ENCODE peak calls at places on chromosomes 11 and 22, in nine cellular contexts. L, A, B, T, Y, K, Z, N and G are unnamed samples.

GRCh38 chr11:9672288-9672916 is 8.5 kb downstream of the SWAP70 start:
- DNase-seq in K (no peak), Y (no peak), A (no peak), Z (no peak), T (no peak), L (no peak), B (no peak), N (no peak), G (no peak)

GRCh38 chr11:213111-213510 is 5.6 kb downstream of the RIC8A start:
- DNase-seq in Z (no peak), A (no peak), N (no peak), Y (no peak), B (no peak), K (no peak), L (no peak), T (no peak), G (no peak)

GRCh38 chr11:65412271-65413076 is 10.1 kb upstream of the NEAT1 start:
- DNase-seq in A (no peak), T (no peak), L (no peak), N (no peak), Y (peak), B (no peak), K (no peak), Z (no peak), G (no peak)

GRCh38 chr22:50672471-50673230 is at the start of gene SHANK3:
- DNase-seq in Y (no peak), K (no peak), Z (peak), T (peak), B (peak), A (no peak), L (no peak), N (no peak), G (no peak)

GRCh38 chr11:46889689-46890475 is 28.5 kb downstream of the LRP4 start:
- DNase-seq in N (peak), Z (peak), B (peak), Y (peak), L (peak), A (peak), T (peak), K (peak), G (peak)

GRCh38 chr22:49756656-49757055 is 71.0 kb downstream of the BRD1 start:
- DNase-seq in T (no peak), N (no peak), A (no peak), K (no peak), Z (no peak), B (no peak), L (no peak), Y (no peak), G (no peak)

GRCh38 chr11:116461789-116462188 is 311.0 kb downstream of the BUD13 start:
- DNase-seq in T (no peak), B (no peak), Z (no peak), N (no peak), A (no peak), L (no peak), Y (no peak), K (no peak), G (no peak)

GRCh38 chr11:82858133-82858532 is 42.1 kb downstream of the PRCP start:
- DNase-seq in T (no peak), N (no peak), Y (no peak), K (no peak), Z (no peak), L (no peak), A (no peak), B (no peak), G (no peak)

GRCh38 chr11:33268945-33269567 is 11.9 kb downstream of the HIPK3 start:
- DNase-seq in T (no peak), Z (no peak), L (no peak), B (no peak), K (no peak), Y (no peak), A (no peak), N (no peak), G (no peak)

GRCh38 chr11:90241414-90241813 is 18.6 kb upstream of the CHORDC1 start:
- DNase-seq in Z (no peak), Y (no peak), N (no peak), A (no peak), T (no peak), K (no peak), L (no peak), B (no peak), G (no peak)

GRCh38 chr11:76918941-76919386 is 58.2 kb downstream of the ACER3 start:
- DNase-seq in A (peak), Y (no peak), L (no peak), T (peak), N (peak), B (peak), Z (no peak), K (no peak), G (no peak)

GRCh38 chr11:10302744-10303557 is 1.9 kb upstream of the ADM start:
- DNase-seq in T (peak), Z (peak), K (peak), B (peak), Y (peak), N (peak), L (peak), A (no peak), G (peak)

GRCh38 chr22:49156662-49157285 is 670.9 kb downstream of the BRD1 start:
- DNase-seq in Z (no peak), A (no peak), K (no peak), L (no peak), T (no peak), B (no peak), Y (peak), N (peak), G (no peak)

GRCh38 chr11:65471410-65471762 is 27.5 kb upstream of the MALAT1 start:
- DNase-seq in A (peak), K (peak), Z (peak), B (peak), L (no peak), T (peak), N (peak), Y (peak), G (no peak)

GRCh38 chr11:78380615-78381029 is 37.0 kb downstream of the GAB2 start:
- DNase-seq in L (no peak), Z (no peak), N (no peak), T (no peak), Y (no peak), A (no peak), K (no peak), B (no peak), G (no peak)

GRCh38 chr22:50713008-50713385 is 25.0 kb upstream of the ACR start:
- DNase-seq in A (no peak), N (no peak), T (no peak), Z (no peak), B (no peak), Y (no peak), K (no peak), L (no peak), G (no peak)

GRCh38 chr11:70531281-70532065 is 133.1 kb downstream of the CTTN start:
- DNase-seq in A (no peak), L (no peak), B (no peak), T (no peak), K (no peak), Y (no peak), Z (no peak), N (no peak), G (no peak)

GRCh38 chr11:111870522-111870886 is 877 bp downstream of the ALG9 start:
- DNase-seq in K (no peak), A (no peak), N (no peak), L (no peak), B (peak), Z (no peak), T (no peak), Y (no peak), G (no peak)

GRCh38 chr22:36337365-36338130 is 50.2 kb downstream of the MYH9 start:
- DNase-seq in A (no peak), B (no peak), N (no peak), T (no peak), L (no peak), Y (no peak), Z (no peak), K (no peak), G (no peak)

GRCh38 chr11:398826-399225 is 4.8 kb downstream of the PKP3 start:
- DNase-seq in K (no peak), Y (no peak), N (no peak), A (no peak), B (no peak), T (no peak), L (no peak), Z (no peak), G (no peak)

GRCh38 chr22:28075260-28075981 is 156.4 kb upstream of the PITPNB start:
- DNase-seq in K (peak), Z (peak), Y (peak), L (no peak), B (no peak), A (peak), N (peak), T (peak), G (no peak)

GRCh38 chr22:47571616-47572015 is 809.2 kb downstream of the TBC1D22A start:
- DNase-seq in Y (no peak), L (no peak), B (peak), N (no peak), K (no peak), Z (no peak), T (no peak), A (no peak), G (no peak)

GRCh38 chr11:66322732-66323427 is 6.0 kb upstream of the CD248 start:
- DNase-seq in A (no peak), B (no peak), Z (peak), L (no peak), N (no peak), T (no peak), Y (no peak), K (no peak), G (no peak)

GRCh38 chr11:105641433-105641832 is 31.6 kb downstream of the GRIA4 start:
- DNase-seq in T (no peak), Y (no peak), K (no peak), L (no peak), Z (no peak), N (no peak), B (no peak), A (no peak), G (no peak)

GRCh38 chr11:72519220-72519881 is 85.0 kb upstream of the CLPB start:
- DNase-seq in K (no peak), A (no peak), Y (no peak), L (no peak), B (no peak), Z (no peak), T (no peak), N (no peak), G (no peak)

GRCh38 chr22:20575724-20576444 is 68.5 kb downstream of the MED15 start:
- DNase-seq in T (no peak), K (no peak), N (no peak), B (no peak), L (no peak), A (no peak), Z (no peak), Y (no peak), G (no peak)

GRCh38 chr22:20574920-20575353 is 67.5 kb downstream of the MED15 start:
- DNase-seq in Y (no peak), Z (no peak), L (no peak), T (no peak), A (no peak), K (no peak), B (no peak), N (peak), G (no peak)

GRCh38 chr22:20577549-20577975 is 70.2 kb downstream of the MED15 start:
- DNase-seq in Y (no peak), T (no peak), K (no peak), N (peak), L (no peak), B (no peak), A (no peak), Z (no peak), G (no peak)

GRCh38 chr22:20577045-20577444 is 69.6 kb downstream of the MED15 start:
- DNase-seq in N (no peak), Z (no peak), K (no peak), B (no peak), L (no peak), A (no peak), T (no peak), Y (no peak), G (no peak)

GRCh38 chr22:20576445-20576816 is 69.0 kb downstream of the MED15 start:
- DNase-seq in Y (no peak), Z (no peak), B (no peak), N (no peak), A (no peak), L (peak), T (no peak), K (no peak), G (no peak)
- H3K27ac ChIP-seq in Y (no peak), Z (no peak), B (no peak), N (no peak), A (no peak), L (no peak), T (no peak), K (no peak), G (no peak)

GRCh38 chr11:14305649-14306048 is 53.3 kb downstream of the RRAS2 start:
- DNase-seq in K (no peak), L (no peak), N (no peak), B (no peak), T (no peak), Y (no peak), Z (no peak), A (no peak), G (no peak)

GRCh38 chr11:14308114-14308896 is 50.7 kb downstream of the RRAS2 start:
- DNase-seq in A (peak), T (no peak), K (no peak), Y (no peak), B (no peak), Z (no peak), L (no peak), N (no peak), G (no peak)

GRCh38 chr11:14308897-14309387 is 50.0 kb downstream of the RRAS2 start:
- DNase-seq in K (no peak), L (no peak), B (no peak), Z (no peak), T (no peak), Y (no peak), A (no peak), N (no peak), G (no peak)

GRCh38 chr11:14304601-14305000 is 54.4 kb downstream of the RRAS2 start:
- DNase-seq in N (no peak), K (peak), B (no peak), Z (no peak), L (no peak), Y (no peak), A (no peak), T (no peak), G (no peak)

DNA sequence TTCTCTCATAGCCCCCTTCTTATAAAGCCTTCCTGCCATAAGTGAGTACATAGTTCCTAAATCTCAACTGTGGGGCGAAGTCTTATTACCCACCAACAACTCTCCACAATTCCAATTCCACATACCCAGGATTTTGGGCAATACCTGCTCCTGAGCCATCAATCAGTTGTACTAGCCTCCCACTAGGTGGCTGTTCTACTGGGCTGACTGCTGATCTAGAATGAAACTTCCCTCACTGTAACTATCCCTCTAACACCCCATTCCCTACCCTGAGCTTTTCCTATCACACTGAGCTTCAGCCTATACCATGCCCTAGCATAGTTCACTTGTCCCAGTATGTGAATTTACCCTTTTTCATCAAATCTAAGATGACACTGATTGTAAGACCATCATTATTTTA is 52.5 kb downstream of the RRAS2 start:
- DNase-seq in L (no peak), T (no peak), Y (no peak), B (no peak), N (no peak), A (no peak), Z (no peak), K (no peak), G (no peak)
- TF ChIP-seq CTCF in L (no peak), T (no peak), Y (no peak), B (no peak), N (no peak), A (no peak), Z (no peak), K (no peak), G (no peak)

GRCh38 chr11:57321388-57321995 is 3.3 kb downstream of the TNKS1BP1 start:
- DNase-seq in T (no peak), K (no peak), Y (peak), Z (no peak), B (no peak), L (no peak), A (peak), N (peak), G (no peak)
- H3K27ac ChIP-seq in T (peak), K (peak), Y (peak), Z (peak), B (peak), L (peak), A (peak), N (peak), G (no peak)

DNA sequence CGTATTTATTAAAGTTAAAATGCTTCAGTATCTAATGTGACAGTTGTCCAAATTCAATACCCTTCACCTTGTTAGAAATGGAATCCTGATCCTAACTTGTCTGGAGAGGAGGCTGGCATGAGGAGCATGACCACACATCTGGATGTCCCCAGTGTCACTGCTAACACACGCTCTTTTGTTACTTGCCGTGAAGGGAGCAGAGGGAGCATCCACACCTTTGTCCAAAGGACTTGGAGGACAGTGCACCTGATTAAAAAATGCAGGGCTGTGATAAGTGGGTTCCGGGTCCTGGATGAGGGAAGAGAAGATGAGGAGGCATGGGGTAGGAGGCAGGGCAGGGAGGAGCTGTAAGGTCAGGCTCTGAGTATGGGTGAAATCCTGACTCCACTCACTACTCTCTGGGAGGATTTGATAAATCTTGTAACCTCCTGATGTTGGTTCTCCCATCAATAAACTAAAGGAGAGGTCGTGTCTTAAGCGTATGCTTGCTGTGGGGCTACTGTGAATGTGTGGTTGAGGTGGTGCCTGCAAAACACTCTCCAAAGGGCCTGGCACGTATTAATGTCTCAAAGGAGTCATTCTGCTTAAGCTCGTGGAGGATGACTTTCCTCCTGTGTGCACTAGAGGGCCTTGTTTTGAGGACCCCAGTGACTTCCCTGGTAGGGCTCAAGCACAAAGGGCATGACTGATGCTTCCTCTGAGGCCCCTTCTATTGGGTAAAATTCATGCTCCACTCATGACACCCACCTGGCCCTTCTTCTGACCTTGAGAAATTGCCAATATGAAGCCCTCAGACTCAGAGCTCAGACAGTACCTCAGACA is 16.8 kb upstream of the IGLL5 start:
- DNase-seq in L (no peak), T (no peak), N (no peak), B (no peak), K (no peak), Z (no peak), A (no peak), Y (no peak), G (no peak)
- TF ChIP-seq CTCF in L (no peak), T (no peak), N (no peak), B (no peak), K (no peak), Z (no peak), A (no peak), Y (no peak), G (no peak)

GRCh38 chr11:17672469-17672868 is 46.9 kb upstream of the MYOD1 start:
- DNase-seq in Y (no peak), Z (no peak), N (no peak), T (no peak), B (no peak), A (no peak), K (no peak), L (no peak), G (no peak)
- H3K27ac ChIP-seq in Y (no peak), Z (no peak), N (no peak), T (no peak), B (no peak), A (no peak), K (no peak), L (no peak), G (no peak)

DNA sequence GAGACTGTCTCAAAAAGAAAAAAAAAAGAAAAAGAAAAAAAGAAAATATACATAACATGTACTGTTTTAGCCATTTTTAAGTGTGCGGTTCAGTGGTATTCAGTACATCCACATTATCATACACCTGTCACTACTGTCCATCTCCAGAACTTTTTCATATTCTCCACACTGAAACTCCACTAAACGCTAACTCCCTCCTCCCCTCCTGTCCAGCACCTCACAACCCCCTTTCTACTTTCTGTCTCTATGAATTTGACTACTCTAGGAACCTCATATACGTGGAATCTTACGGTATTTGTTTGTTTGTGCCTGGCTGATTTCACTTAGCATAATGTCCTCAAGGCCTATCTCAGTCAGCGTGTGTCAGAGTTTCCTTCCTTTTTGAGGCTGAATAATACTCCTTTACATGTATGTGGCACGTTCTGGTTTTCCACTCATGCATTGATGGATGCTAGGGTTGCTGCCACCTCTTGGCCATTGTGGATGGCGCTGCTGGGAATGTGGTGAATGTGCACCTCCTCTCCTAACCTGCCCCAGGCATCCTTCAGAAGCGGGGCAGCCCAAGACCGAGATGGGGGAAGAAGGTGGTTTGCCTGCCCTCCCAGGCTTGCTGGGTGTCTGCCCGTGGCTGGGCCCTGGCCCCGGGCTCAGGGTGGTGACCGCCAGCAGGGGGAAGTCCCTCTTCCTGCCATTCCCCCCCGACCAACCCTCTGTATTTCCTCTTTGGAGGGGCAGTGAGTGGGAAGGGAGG is 60.5 kb downstream of the BCR start:
- DNase-seq in Y (no peak), B (no peak), A (peak), L (no peak), T (no peak), N (no peak), Z (no peak), K (no peak), G (no peak)
- TF ChIP-seq CTCF in Y (no peak), B (no peak), A (no peak), L (no peak), T (no peak), N (peak), Z (no peak), K (no peak), G (no peak)

DNA sequence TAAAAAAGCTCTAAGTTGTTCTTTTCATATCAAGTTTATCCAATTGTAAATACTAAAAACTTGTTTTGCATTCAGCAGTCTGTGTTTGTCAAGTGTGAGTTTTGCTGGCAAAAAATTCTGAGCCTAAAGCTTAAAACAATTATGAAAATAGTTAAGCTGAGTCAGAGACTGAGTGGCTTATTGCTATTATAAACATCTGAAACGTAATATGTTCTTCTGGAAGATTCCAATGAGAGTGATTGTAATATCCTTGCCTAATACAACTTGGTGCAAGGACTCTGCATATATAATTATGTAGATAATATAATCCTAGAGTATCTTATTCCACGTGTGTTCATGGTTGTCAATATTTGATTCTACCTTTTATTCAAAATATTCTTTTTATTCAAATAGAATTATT is 14.1 kb upstream of the NUP50 start:
- DNase-seq in B (no peak), K (no peak), N (no peak), L (no peak), Y (no peak), A (no peak), T (no peak), Z (no peak), G (no peak)
- H3K27ac ChIP-seq in B (no peak), K (no peak), N (no peak), L (no peak), Y (no peak), A (no peak), T (no peak), Z (no peak), G (no peak)

GRCh38 chr11:36469063-36469462 is 41.0 kb downstream of the TRAF6 start:
- DNase-seq in Y (no peak), L (no peak), K (no peak), A (no peak), B (no peak), Z (no peak), T (no peak), N (no peak), G (no peak)
- TF ChIP-seq CTCF in Y (no peak), L (no peak), K (no peak), A (no peak), B (peak), Z (no peak), T (peak), N (no peak), G (no peak)

GRCh38 chr22:38110008-38110862 is at the start of gene BAIAP2L2:
- DNase-seq in L (no peak), K (no peak), N (peak), Z (no peak), Y (no peak), A (peak), T (no peak), B (peak), G (no peak)
- H3K27ac ChIP-seq in L (no peak), K (no peak), N (peak), Z (no peak), Y (no peak), A (peak), T (no peak), B (peak), G (no peak)